ENCODE peak calls at places on chromosomes 1 and 21, in six cellular contexts. B is kidney tubule cell; U is amniotic epithelial cell; P is stimulated activated CD4-positive, alpha-beta T cell treated with anti-CD3 and anti-CD28 coated beads, Interleukin-4, amount 100 ng/mL, for 48 hours; D is NCI-H345; L is fibroblast of lung. O is an unnamed sample.

GRCh38 chr1:238653693-238654321 is 732.6 kb upstream of the CHRM3 start:
- DNase-seq in D (no peak), B (peak; percentile 44), L (peak; percentile 50), P (no peak), U (peak; percentile 78), O (no peak)

GRCh38 chr1:82161651-82162238 is 361.0 kb downstream of the ADGRL2 start:
- DNase-seq in B (peak; percentile 43), D (peak; percentile 80), P (no peak), U (peak; percentile 3), L (peak; percentile 56), O (no peak)

GRCh38 chr1:1336446-1336845 is 5.4 kb downstream of the TAS1R3 start:
- DNase-seq in U (no peak), P (no peak), L (no peak), D (no peak), B (no peak), O (no peak)

GRCh38 chr21:46295996-46296752 is 10.0 kb downstream of the YBEY start:
- DNase-seq in L (peak; percentile 76), P (peak; percentile 40), B (peak; percentile 53), D (no peak), U (peak; percentile 12), O (peak; percentile 81)

GRCh38 chr21:42973309-42973990 is 912 bp upstream of the PKNOX1 start:
- DNase-seq in D (no peak), U (no peak), L (no peak), P (no peak), B (no peak), O (no peak)

GRCh38 chr1:1833456-1833855 is 55.2 kb upstream of the NADK start:
- DNase-seq in D (no peak), L (no peak), B (no peak), P (no peak), U (no peak), O (no peak)

GRCh38 chr1:181141431-181141910 is 53.0 kb downstream of the IER5 start:
- DNase-seq in U (peak; percentile 50), L (peak; percentile 80), B (peak; percentile 90), P (peak; percentile 59), D (peak; percentile 7), O (peak; percentile 77)

GRCh38 chr1:183859865-183860264 is 54.9 kb downstream of the RGL1 start:
- DNase-seq in D (no peak), U (peak; percentile 42), B (no peak), L (no peak), P (no peak), O (no peak)

GRCh38 chr1:224116131-224116530 is 2.2 kb downstream of the FBXO28 start:
- DNase-seq in P (no peak), D (peak; percentile 72), L (peak; percentile 71), B (peak; percentile 82), U (peak; percentile 66), O (no peak)

GRCh38 chr1:229430761-229431269 is 3.1 kb downstream of the ACTA1 start:
- DNase-seq in U (peak; percentile 29), P (peak; percentile 49), L (peak; percentile 52), D (no peak), B (peak; percentile 35), O (peak; percentile 49)

GRCh38 chr1:88289703-88290102 is 394.4 kb upstream of the PKN2 start:
- DNase-seq in D (no peak), L (no peak), B (no peak), P (no peak), U (no peak), O (no peak)

GRCh38 chr1:39086386-39087108 is 60.4 kb downstream of the NDUFS5 start:
- DNase-seq in D (no peak), U (peak; percentile 35), B (peak; percentile 67), P (no peak), L (peak; percentile 10), O (no peak)

GRCh38 chr1:60978421-60979357 is 103.7 kb upstream of the NFIA start:
- DNase-seq in P (no peak), U (peak; percentile 38), L (peak; percentile 67), B (peak; percentile 49), D (no peak), O (peak; percentile 40)

GRCh38 chr1:210062033-210062432 is 124.0 kb downstream of the SYT14 start:
- DNase-seq in D (no peak), L (no peak), P (no peak), U (no peak), B (no peak), O (no peak)

GRCh38 chr1:18957532-18958295 is 1.2 kb upstream of the IFFO2 start:
- DNase-seq in P (no peak), L (no peak), U (no peak), B (peak; percentile 87), D (no peak), O (no peak)

GRCh38 chr1:39167632-39168209 is 36.8 kb upstream of the MACF1 start:
- DNase-seq in L (peak; percentile 54), U (peak; percentile 85), D (no peak), B (peak; percentile 46), P (no peak), O (no peak)

GRCh38 chr1:239112536-239112935 is 273.8 kb upstream of the CHRM3 start:
- DNase-seq in U (no peak), L (no peak), B (no peak), P (no peak), D (no peak), O (no peak)

GRCh38 chr1:163202833-163203451 is at the start of gene RGS5:
- DNase-seq in P (no peak), U (peak; percentile 43), D (no peak), L (peak; percentile 7), B (peak; percentile 30), O (no peak)

GRCh38 chr1:222127526-222128152 is 385.8 kb upstream of the DUSP10 start:
- DNase-seq in B (no peak), U (no peak), D (no peak), P (no peak), L (no peak), O (no peak)

GRCh38 chr1:217687511-217687910 is 56.4 kb downstream of the SPATA17 start:
- DNase-seq in P (no peak), B (no peak), U (no peak), L (no peak), D (no peak), O (no peak)

GRCh38 chr1:207097871-207098324 is 6.1 kb upstream of the C4BPA start:
- DNase-seq in U (peak; percentile 61), L (no peak), B (no peak), D (no peak), P (no peak), O (peak; percentile 31)

GRCh38 chr1:12546771-12547585 is 71.0 kb downstream of the DHRS3 start:
- DNase-seq in L (no peak), B (no peak), U (no peak), P (no peak), D (no peak), O (no peak)

GRCh38 chr1:37131281-37131680 is 97.0 kb upstream of the GRIK3 start:
- DNase-seq in U (no peak), D (no peak), B (no peak), L (no peak), P (no peak), O (no peak)

GRCh38 chr1:3707298-3707938 is 44.8 kb upstream of the CCDC27 start:
- DNase-seq in U (no peak), L (no peak), D (no peak), B (no peak), P (no peak), O (no peak)

GRCh38 chr1:110634455-110635281 is 28.5 kb upstream of the KCNA2 start:
- DNase-seq in L (peak; percentile 95), P (peak; percentile 52), B (peak; percentile 91), D (no peak), U (peak; percentile 3), O (peak; percentile 75)

GRCh38 chr21:38804617-38805281 is 980 bp upstream of the ETS2 start:
- DNase-seq in L (peak; percentile 61), P (peak; percentile 25), U (peak; percentile 85), D (peak; percentile 78), B (peak; percentile 83), O (peak; percentile 35)

O was measured in activated CD4-positive, alpha-beta memory T cell treated with anti-CD3 and anti-CD28 coated beads, Interleukin-2, amount 10 ng/mL, durations not matched to agents 7 days and 5 days.